ENCODE peak calls at places on chromosomes 3 and 15, in seven cellular contexts. U is left ventricle myocardium inferior, B is epithelial cell of prostate, F is right atrium auricular region, R is GM23338, Z is transverse colon, O is stomach. K is an unnamed sample.
A peak's percentile ranks its signal among the peaks of the same experiment; 100 is the strongest.

GRCh38 chr15:68783226-68784054 is 37.3 kb downstream of the ANP32A start:
- DNase-seq in U (no peak), B (no peak), F (no peak), R (peak; percentile 84), Z (peak; percentile 72), O (peak; percentile 77), K (peak; percentile 63)

GRCh38 chr15:101004986-101005747 is 86.0 kb downstream of the LRRK1 start:
- DNase-seq in U (no peak), B (no peak), F (no peak), R (no peak), Z (peak; percentile 24), O (no peak), K (no peak)

GRCh38 chr15:74306801-74307217 is 60.6 kb downstream of the CYP11A1 start:
- DNase-seq in U (no peak), B (no peak), F (no peak), R (no peak), Z (no peak), O (no peak), K (no peak)

GRCh38 chr15:69607101-69607500 is 154.5 kb downstream of the RPLP1 start:
- DNase-seq in U (no peak), B (no peak), F (peak; percentile 36), R (peak; percentile 13), Z (no peak), O (no peak), K (no peak)

GRCh38 chr3:88075497-88075896 is 16.4 kb downstream of the ZNF654 start:
- DNase-seq in U (no peak), B (no peak), F (no peak), R (no peak), Z (no peak), O (no peak), K (no peak)

GRCh38 chr15:55740981-55741591 is 1.9 kb downstream of the PRTG start:
- DNase-seq in U (no peak), B (no peak), F (no peak), R (no peak), Z (no peak), O (no peak), K (no peak)

GRCh38 chr3:127064391-127065137 is 81.6 kb downstream of the PLXNA1 start:
- DNase-seq in U (no peak), B (no peak), F (no peak), R (no peak), Z (no peak), O (no peak), K (no peak)

GRCh38 chr3:106342386-106342785 is 473.6 kb upstream of the CBLB start:
- DNase-seq in U (no peak), B (no peak), F (no peak), R (no peak), Z (no peak), O (no peak), K (no peak)

GRCh38 chr15:67433495-67434099 is 87.3 kb upstream of the C15orf61 start:
- DNase-seq in U (peak; percentile 20), B (no peak), F (peak; percentile 65), R (peak; percentile 74), Z (peak; percentile 37), O (peak; percentile 64), K (no peak)

GRCh38 chr3:108090066-108090700 is 648 bp downstream of the CD47 start:
- DNase-seq in U (peak; percentile 25), B (no peak), F (no peak), R (peak; percentile 75), Z (peak; percentile 29), O (peak; percentile 34), K (peak; percentile 65)

GRCh38 chr3:108132727-108133373 is 42.0 kb upstream of the CD47 start:
- DNase-seq in U (no peak), B (peak; percentile 69), F (no peak), R (no peak), Z (no peak), O (no peak), K (no peak)

GRCh38 chr3:100008081-100008698 is 106.1 kb downstream of the FILIP1L start:
- DNase-seq in U (no peak), B (no peak), F (no peak), R (no peak), Z (no peak), O (no peak), K (no peak)

GRCh38 chr15:49282366-49282765 is 112.3 kb downstream of the GALK2 start:
- DNase-seq in U (no peak), B (no peak), F (no peak), R (no peak), Z (no peak), O (no peak), K (no peak)

GRCh38 chr3:6679510-6679909 is 181.4 kb upstream of the GRM7 start:
- DNase-seq in U (no peak), B (no peak), F (no peak), R (no peak), Z (no peak), O (no peak), K (no peak)

GRCh38 chr3:105402287-105402801 is 35.6 kb downstream of the ALCAM start:
- DNase-seq in U (no peak), B (peak; percentile 88), F (no peak), R (no peak), Z (no peak), O (no peak), K (no peak)

GRCh38 chr3:52682016-52682415 is 3.7 kb downstream of the PBRM1 start:
- DNase-seq in U (no peak), B (no peak), F (no peak), R (peak; percentile 42), Z (no peak), O (no peak), K (no peak)

GRCh38 chr3:177190701-177191100 is 6.6 kb downstream of the TBL1XR1 start:
- DNase-seq in U (no peak), B (no peak), F (peak; percentile 28), R (no peak), Z (no peak), O (no peak), K (no peak)
- H3K27ac ChIP-seq in U (peak overlapping the region; percentile 61), B (no peak overlapping the region), F (peak overlapping the region; percentile 17), R (no peak overlapping the region), Z (peak overlapping the region; percentile 49), O (no peak overlapping the region), K (peak overlapping the region; percentile 42)

DNA sequence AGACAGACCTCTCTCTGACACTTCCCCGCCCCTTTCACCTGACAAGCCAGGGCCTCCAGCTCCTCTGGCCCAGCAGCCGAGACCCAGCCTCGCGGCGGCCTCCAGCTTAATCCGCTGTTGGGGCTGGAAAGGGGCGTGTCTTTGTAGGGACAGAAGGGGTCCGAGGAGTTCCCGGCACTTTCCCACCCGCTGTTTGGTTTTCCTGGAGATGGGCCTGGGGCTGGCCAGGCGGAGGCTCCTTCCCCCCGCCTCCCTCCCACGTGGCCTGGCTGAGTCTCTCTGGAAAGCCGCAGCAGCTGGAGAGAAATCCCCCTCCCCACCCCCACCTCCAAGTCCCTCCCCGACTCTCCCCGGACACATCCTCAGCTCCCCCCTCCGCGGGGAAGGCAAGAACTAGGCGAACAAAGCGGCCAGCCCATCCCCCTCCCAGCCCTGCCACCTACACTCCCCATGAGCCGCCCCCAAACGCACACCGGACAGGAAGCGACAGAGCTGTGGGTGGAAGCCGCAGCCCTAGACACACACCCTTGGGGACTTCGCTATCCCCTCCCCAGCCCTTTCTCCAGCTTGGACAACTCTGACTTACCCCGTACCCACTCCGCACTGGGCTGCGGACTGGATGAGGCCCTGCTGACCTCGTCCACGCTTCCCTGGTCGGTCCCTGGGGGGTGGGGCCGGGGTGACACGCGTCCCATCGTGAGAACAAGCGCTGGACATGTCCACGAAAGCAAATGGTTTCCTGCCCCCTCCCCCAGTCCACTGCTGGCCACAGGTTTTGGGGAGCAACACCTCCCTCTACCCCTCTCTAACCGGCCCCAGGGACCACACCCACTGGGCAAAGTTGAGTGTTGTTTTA is 1.2 kb downstream of the IGDCC4 start:
- DNase-seq in U (peak; percentile 53), B (no peak), F (no peak), R (peak; percentile 98), Z (peak; percentile 19), O (no peak), K (no peak)
- H3K27ac ChIP-seq in U (peak overlapping the region; percentile 33), B (no peak overlapping the region), F (peak overlapping the region; percentile 42), R (peak overlapping the region; percentile 91), Z (peak overlapping the region; percentile 11), O (peak overlapping the region; percentile 46), K (no peak overlapping the region)

GRCh38 chr3:186068243-186068552 is 40.7 kb downstream of the ETV5 start:
- DNase-seq in U (no peak), B (no peak), F (no peak), R (no peak), Z (no peak), O (no peak), K (no peak)
- H3K27ac ChIP-seq in U (no peak overlapping the region), B (no peak overlapping the region), F (no peak overlapping the region), R (no peak overlapping the region), Z (no peak overlapping the region), O (no peak overlapping the region), K (no peak overlapping the region)

DNA sequence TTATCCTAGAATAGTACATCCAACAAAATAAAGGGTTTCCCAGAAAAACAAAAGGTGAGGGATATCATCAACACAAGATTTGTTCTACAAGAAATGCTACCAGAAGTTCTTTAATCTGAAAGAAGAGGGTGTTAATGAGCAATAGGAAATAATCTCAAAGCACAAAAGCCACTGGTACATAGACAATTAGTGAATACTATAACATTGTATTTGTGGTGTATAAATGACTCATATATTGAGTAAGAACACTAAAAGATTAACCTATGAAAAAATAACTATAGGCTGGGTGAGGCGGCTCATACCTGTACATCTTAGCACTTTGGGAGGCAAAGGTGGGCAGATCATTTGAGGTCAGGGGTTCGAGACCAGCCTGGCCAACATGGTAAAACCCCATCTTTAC is 210.2 kb upstream of the SLITRK3 start:
- DNase-seq in U (no peak), B (no peak), F (no peak), R (no peak), Z (no peak), O (no peak), K (no peak)
- H3K27ac ChIP-seq in U (no peak overlapping the region), B (no peak overlapping the region), F (no peak overlapping the region), R (no peak overlapping the region), Z (no peak overlapping the region), O (no peak overlapping the region), K (no peak overlapping the region)